ENCODE peak calls at places on chromosomes 4 and X, in four cellular contexts. U, K, M and N are unnamed samples.

GRCh38 chr4:173424899-173425805 is 26.2 kb upstream of the SCRG1 start:
- DNase-seq in M (no peak), U (no peak), K (no peak), N (no peak)

GRCh38 chr4:28229092-28229491 is 1368.5 kb downstream of the STIM2 start:
- DNase-seq in U (no peak), K (no peak), M (no peak), N (no peak)

GRCh38 chrX:30593435-30594200 is 16.1 kb upstream of the TASL start:
- DNase-seq in K (no peak), U (peak), M (no peak), N (peak)

GRCh38 chrX:149962859-149963757 is 24.8 kb upstream of the EOLA2 start:
- DNase-seq in U (peak), K (peak), M (peak), N (peak)

GRCh38 chrX:8738588-8739189 is 6.8 kb upstream of the ANOS1 start:
- DNase-seq in K (peak), U (peak), M (peak), N (peak)

GRCh38 chr4:146508229-146508939 is 13.4 kb downstream of the SLC10A7 start:
- DNase-seq in M (no peak), K (no peak), U (no peak), N (no peak)

GRCh38 chrX:1466971-1467561 is 14.4 kb upstream of the ASMTL start:
- DNase-seq in U (peak), M (peak), K (no peak), N (peak)

GRCh38 chr4:184440593-184441358 is 33.6 kb downstream of the IRF2 start:
- DNase-seq in M (no peak), U (no peak), K (no peak), N (no peak)

GRCh38 chrX:56796641-56797395 is 67.8 kb downstream of the NBDY start:
- DNase-seq in M (peak), K (no peak), U (no peak), N (no peak)

GRCh38 chr4:1592179-1593037 is 91.7 kb downstream of the FAM53A start:
- DNase-seq in U (no peak), K (no peak), M (no peak), N (no peak)

GRCh38 chr4:139875456-139875855 is 209.8 kb downstream of the MGST2 start:
- DNase-seq in M (no peak), K (peak), U (no peak), N (no peak)

GRCh38 chr4:72418458-72418857 is 150.6 kb downstream of the ADAMTS3 start:
- DNase-seq in M (peak), K (no peak), U (no peak), N (no peak)

GRCh38 chr4:118278473-118279274 is 74.1 kb downstream of the PRSS12 start:
- DNase-seq in U (peak), K (peak), M (peak), N (peak)

GRCh38 chrX:123311486-123311885 is 127.4 kb downstream of the GRIA3 start:
- DNase-seq in K (no peak), M (no peak), U (no peak), N (no peak)

GRCh38 chrX:128975716-128976115 is 547.6 kb downstream of the SMARCA1 start:
- DNase-seq in M (peak), U (no peak), K (peak), N (peak)

GRCh38 chr4:153528705-153529493 is 62.7 kb downstream of the TMEM131L start:
- DNase-seq in K (no peak), U (no peak), M (peak), N (peak)

GRCh38 chrX:36908801-36909403 is 99.3 kb upstream of the FAM47C start:
- DNase-seq in U (no peak), M (no peak), K (no peak), N (no peak)

GRCh38 chr4:92387459-92388069 is 83.8 kb downstream of the GRID2 start:
- DNase-seq in U (no peak), K (peak), M (no peak), N (no peak)

GRCh38 chr4:89434364-89434988 is 126.9 kb upstream of the GPRIN3 start:
- DNase-seq in K (no peak), U (no peak), M (no peak), N (no peak)

GRCh38 chrX:12936947-12937346 is 30.5 kb downstream of the TLR8 start:
- DNase-seq in K (no peak), U (no peak), M (no peak), N (no peak)

GRCh38 chr4:125958519-125958918 is 643.8 kb downstream of the FAT4 start:
- DNase-seq in K (no peak), U (no peak), M (no peak), N (no peak)

GRCh38 chrX:56068274-56068758 is 163.8 kb upstream of the KLF8 start:
- DNase-seq in U (no peak), M (no peak), K (no peak), N (no peak)

GRCh38 chr4:61428950-61429349 is 228.8 kb downstream of the ADGRL3 start:
- DNase-seq in M (no peak), U (no peak), K (no peak), N (no peak)

GRCh38 chr4:47462799-47463234 is 685 bp downstream of the COMMD8 start:
- DNase-seq in K (no peak), M (no peak), U (no peak), N (no peak)

GRCh38 chr4:153362184-153362583 is 17.7 kb downstream of the MND1 start:
- DNase-seq in U (no peak), K (no peak), M (no peak), N (no peak)

GRCh38 chr4:151783867-151784266 is 23.1 kb upstream of the GATB start:
- DNase-seq in M (no peak), U (no peak), K (no peak), N (no peak)

GRCh38 chr4:85452073-85452764 is 22.7 kb upstream of the ARHGAP24 start:
- DNase-seq in M (no peak), K (no peak), U (no peak), N (no peak)

GRCh38 chr4:114780205-114780604 is 181.6 kb downstream of the UGT8 start:
- DNase-seq in M (no peak), K (no peak), U (no peak), N (no peak)

GRCh38 chr4:11821774-11822430 is 393.2 kb upstream of the HS3ST1 start:
- DNase-seq in K (no peak), U (no peak), M (no peak), N (no peak)

GRCh38 chr4:167129146-167129545 is 105.1 kb downstream of the SPOCK3 start:
- DNase-seq in K (no peak), M (no peak), U (no peak), N (no peak)

GRCh38 chr4:6451309-6451708 is 21.1 kb downstream of the PPP2R2C start:
- DNase-seq in U (no peak), M (no peak), K (no peak), N (no peak)

GRCh38 chr4:20532096-20532495 is 168.2 kb upstream of the PACRGL start:
- DNase-seq in U (no peak), M (no peak), K (no peak), N (no peak)